ENCODE peak calls at places on chromosomes 11 and 22, in four cellular contexts. Q, Z, G and A are unnamed samples.

GRCh38 chr11:11416502-11416901 is 63.5 kb upstream of the CSNK2A3 start:
- DNase-seq in Z (peak; percentile 31), Q (no peak), G (no peak), A (no peak)

GRCh38 chr22:21916309-21916918 is 36.2 kb downstream of the PPM1F start:
- DNase-seq in Z (no peak), Q (no peak), G (no peak), A (no peak)

GRCh38 chr11:118651820-118652219 is 27.6 kb downstream of the TREH start:
- DNase-seq in Q (no peak), Z (no peak), G (no peak), A (no peak)

GRCh38 chr11:94897330-94897768 is 76.0 kb downstream of the CWC15 start:
- DNase-seq in G (peak; percentile 47), Z (peak; percentile 56), Q (peak; percentile 44), A (peak; percentile 66)

GRCh38 chr11:76410771-76411423 is 29.8 kb downstream of the GVQW3 start:
- DNase-seq in Z (peak; percentile 44), Q (no peak), G (no peak), A (no peak)

GRCh38 chr11:34629711-34630110 is 8.8 kb downstream of the EHF start:
- DNase-seq in Q (no peak), Z (no peak), G (no peak), A (no peak)

GRCh38 chr22:29907753-29908515 is 25.0 kb downstream of the MTMR3 start:
- DNase-seq in G (peak; percentile 93), Z (peak; percentile 83), Q (no peak), A (peak; percentile 92)

GRCh38 chr11:37718431-37718999 is 1120.5 kb upstream of the RAG2 start:
- DNase-seq in G (no peak), Q (no peak), Z (no peak), A (peak; percentile 10)

GRCh38 chr11:14144905-14145304 is 182.4 kb downstream of the SPON1 start:
- DNase-seq in Q (no peak), Z (no peak), G (no peak), A (no peak)

GRCh38 chr11:83602116-83602515 is 315.9 kb upstream of the CCDC90B start:
- DNase-seq in Z (peak; percentile 73), Q (no peak), G (no peak), A (no peak)

GRCh38 chr11:78338138-78338537 is 79.5 kb downstream of the GAB2 start:
- DNase-seq in G (no peak), Z (no peak), Q (no peak), A (no peak)

GRCh38 chr11:69172674-69173073 is 16.9 kb downstream of the SMIM38 start:
- DNase-seq in Q (no peak), Z (peak; percentile 16), G (peak; percentile 19), A (no peak)

GRCh38 chr11:27161071-27161470 is 120.5 kb downstream of the BBOX1 start:
- DNase-seq in Z (peak; percentile 14), Q (no peak), G (no peak), A (no peak)

GRCh38 chr11:80144932-80145612 is 704.2 kb upstream of the TENM4 start:
- DNase-seq in Z (no peak), G (no peak), Q (no peak), A (no peak)

GRCh38 chr11:107493117-107493516 is 35.5 kb upstream of the CWF19L2 start:
- DNase-seq in Z (peak; percentile 74), Q (no peak), G (no peak), A (no peak)

GRCh38 chr11:103862049-103862826 is 174.2 kb upstream of the DDI1 start:
- DNase-seq in G (no peak), Z (no peak), Q (no peak), A (no peak)

GRCh38 chr11:114290503-114291239 is 5.5 kb upstream of the NNMT start:
- DNase-seq in G (no peak), Z (peak; percentile 54), Q (no peak), A (no peak)

DNA sequence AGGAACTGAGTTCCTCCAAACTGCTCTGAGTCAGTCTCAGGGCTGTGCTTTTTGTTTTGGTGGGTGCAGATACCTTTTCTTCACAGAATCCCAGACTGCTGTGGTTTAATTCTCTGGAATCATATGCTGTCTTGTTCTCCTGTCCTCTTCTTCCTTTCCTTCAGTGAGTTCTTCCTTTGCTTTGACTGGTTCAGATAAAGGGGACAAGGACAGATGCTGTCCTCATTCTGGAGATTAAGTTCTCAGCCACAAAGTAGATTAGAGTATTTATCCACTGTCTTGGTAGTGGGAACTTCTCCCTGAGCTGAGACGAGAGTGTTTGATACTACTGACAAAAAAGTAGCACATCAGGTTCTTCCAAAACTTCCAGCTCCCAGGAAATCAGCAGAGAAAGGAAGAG is 13.3 kb downstream of the ZDHHC5 start:
- DNase-seq in Q (no peak), Z (no peak), G (no peak), A (no peak)
- TF ChIP-seq EZH2phosphoT487 in Q (no peak), Z (no peak), G (no peak), A (no peak)

GRCh38 chr11:132077416-132077815 is 707.0 kb downstream of the NTM start:
- DNase-seq in Z (no peak), Q (no peak), G (no peak), A (no peak)
- H2AFZ ChIP-seq in Z (no peak overlapping the region), Q (no peak overlapping the region), G (no peak overlapping the region), A (no peak overlapping the region)

GRCh38 chr11:66663741-66664296 is 13.9 kb downstream of the RBM4B start:
- DNase-seq in G (no peak), Q (no peak), Z (no peak), A (no peak)
- TF ChIP-seq EZH2 in G (no peak), Q (no peak), Z (no peak), A (no peak)

GRCh38 chr11:1760351-1761109 is 3.2 kb downstream of the CTSD start:
- DNase-seq in Z (peak; percentile 57), Q (no peak), G (no peak), A (no peak)
- TF ChIP-seq EZH2phosphoT487 in Z (no peak), Q (no peak), G (no peak), A (no peak)

GRCh38 chr11:109112748-109113378 is 309.1 kb upstream of the C11orf87 start:
- DNase-seq in G (no peak), Q (no peak), Z (no peak), A (peak; percentile 12)
- H2AFZ ChIP-seq in G (no peak overlapping the region), Q (no peak overlapping the region), Z (no peak overlapping the region), A (no peak overlapping the region)

GRCh38 chr11:13008625-13009475 is at the start of gene RASSF10:
- DNase-seq in Z (peak; percentile 35), Q (peak; percentile 68), G (no peak), A (peak; percentile 88)
- TF ChIP-seq EZH2 in Z (no peak), Q (no peak), G (no peak), A (no peak)